ENCODE peak calls at places on chromosomes 3 and 15, in five cellular contexts. H is DMS 273 treated with DMSO at 0.1 percent for 48 hours, L is NAMALWA, W is fibroblast of the aortic adventitia, O is astrocyte of the hippocampus. A is an unnamed sample.

GRCh38 chr3:28924744-28925360 is 356.0 kb upstream of the RBMS3 start:
- DNase-seq in H (no peak), L (no peak), W (peak), O (peak), A (no peak)

GRCh38 chr15:59283717-59284336 is 77.2 kb downstream of the LDHAL6B start:
- DNase-seq in H (no peak), L (no peak), W (no peak), O (no peak), A (no peak)

GRCh38 chr3:133209871-133210550 is 171.8 kb downstream of the TMEM108 start:
- DNase-seq in H (no peak), L (peak), W (peak), O (peak), A (no peak)

GRCh38 chr3:139694542-139694941 is 16.8 kb upstream of the NMNAT3 start:
- DNase-seq in H (no peak), L (no peak), W (no peak), O (no peak), A (no peak)

GRCh38 chr3:120450261-120450913 is 405 bp downstream of the FSTL1 start:
- DNase-seq in H (no peak), L (no peak), W (no peak), O (peak), A (peak)

GRCh38 chr3:101466465-101467309 is 46.3 kb downstream of the SENP7 start:
- DNase-seq in H (no peak), L (no peak), W (no peak), O (no peak), A (no peak)

GRCh38 chr3:111801697-111802655 is 57.1 kb upstream of the PHLDB2 start:
- DNase-seq in H (no peak), L (no peak), W (peak), O (peak), A (no peak)

GRCh38 chr15:66411190-66411589 is 24.5 kb downstream of the MAP2K1 start:
- DNase-seq in H (no peak), L (no peak), W (no peak), O (no peak), A (no peak)

GRCh38 chr3:143243686-143244085 is 124.1 kb downstream of the CHST2 start:
- DNase-seq in H (no peak), L (no peak), W (no peak), O (no peak), A (no peak)

GRCh38 chr3:46208167-46208704 is at the start of gene CCR1:
- DNase-seq in H (no peak), L (peak), W (peak), O (peak), A (no peak)

GRCh38 chr15:32119286-32119685 is 89.0 kb downstream of the CHRNA7 start:
- DNase-seq in H (no peak), L (no peak), W (no peak), O (no peak), A (no peak)

GRCh38 chr15:75573001-75573400 is 6.1 kb downstream of the PTPN9 start:
- DNase-seq in H (no peak), L (no peak), W (peak), O (peak), A (no peak)

GRCh38 chr15:92166751-92167412 is 226.8 kb upstream of the ST8SIA2 start:
- DNase-seq in H (no peak), L (no peak), W (no peak), O (no peak), A (no peak)

GRCh38 chr15:79310612-79310984 is 314 bp upstream of the TMED3 start:
- DNase-seq in H (peak), L (no peak), W (peak), O (no peak), A (no peak)

GRCh38 chr15:71603379-71603778 is 207.0 kb upstream of the NR2E3 start:
- DNase-seq in H (no peak), L (no peak), W (no peak), O (no peak), A (no peak)

GRCh38 chr3:80770106-80771079 is 991.1 kb downstream of the GBE1 start:
- DNase-seq in H (no peak), L (no peak), W (peak), O (no peak), A (no peak)

GRCh38 chr3:194993896-194994295 is 277.1 kb downstream of the XXYLT1 start:
- DNase-seq in H (no peak), L (no peak), W (no peak), O (no peak), A (peak)

GRCh38 chr15:90865702-90866101 is 2.7 kb upstream of the FURIN start:
- DNase-seq in H (no peak), L (no peak), W (no peak), O (no peak), A (no peak)

GRCh38 chr15:50181983-50182232 is at the start of gene SLC27A2:
- DNase-seq in H (no peak), L (no peak), W (peak), O (no peak), A (peak)

GRCh38 chr3:29141197-29141911 is 139.5 kb upstream of the RBMS3 start:
- DNase-seq in H (no peak), L (no peak), W (peak), O (peak), A (no peak)

A was measured in left lobe of liver.